ENCODE peak calls at places on chromosomes 12 and 14, in ten cellular contexts. One of them, this sample, is unnamed.

GRCh38 chr12:11836282-11836963 is 186.9 kb downstream of the ETV6 start:
- DNase-seq in NCI-H446: no peak
- DNase-seq in hippocampal formation: peak
- DNase-seq in NCI-H187: peak
- DNase-seq in HTR-8/SVneo: no peak
- DNase-seq in fibroblast of lung: no peak
- DNase-seq in CD8-positive, alpha-beta memory T cell: no peak
- DNase-seq in Caco-2: no peak
- DNase-seq in brain microvascular endothelial cell: no peak
- DNase-seq in stimulated activated CD4-positive, alpha-beta T cell treated with anti-CD3 and anti-CD28 coated beads, Interleukin-1b, Interleukin-23, amount 100 ng/mL, for 4 hours: peak
- DNase-seq in this sample: peak

GRCh38 chr12:104886418-104887401 is 71.4 kb downstream of the SLC41A2 start:
- DNase-seq in Caco-2: no peak
- DNase-seq in NCI-H446: peak
- DNase-seq in NCI-H187: no peak
- DNase-seq in brain microvascular endothelial cell: peak
- DNase-seq in stimulated activated CD4-positive, alpha-beta T cell treated with anti-CD3 and anti-CD28 coated beads, Interleukin-1b, Interleukin-23, amount 100 ng/mL, for 4 hours: no peak
- DNase-seq in fibroblast of lung: peak
- DNase-seq in CD8-positive, alpha-beta memory T cell: no peak
- DNase-seq in hippocampal formation: no peak
- DNase-seq in HTR-8/SVneo: no peak
- DNase-seq in this sample: peak

GRCh38 chr12:131230340-131231099 is 276.8 kb downstream of the ADGRD1 start:
- DNase-seq in CD8-positive, alpha-beta memory T cell: no peak
- DNase-seq in hippocampal formation: no peak
- DNase-seq in stimulated activated CD4-positive, alpha-beta T cell treated with anti-CD3 and anti-CD28 coated beads, Interleukin-1b, Interleukin-23, amount 100 ng/mL, for 4 hours: no peak
- DNase-seq in Caco-2: no peak
- DNase-seq in brain microvascular endothelial cell: no peak
- DNase-seq in fibroblast of lung: no peak
- DNase-seq in NCI-H187: no peak
- DNase-seq in NCI-H446: no peak
- DNase-seq in HTR-8/SVneo: no peak
- DNase-seq in this sample: no peak

GRCh38 chr14:102373110-102373509 is 10.4 kb downstream of the TECPR2 start:
- DNase-seq in CD8-positive, alpha-beta memory T cell: no peak
- DNase-seq in fibroblast of lung: no peak
- DNase-seq in stimulated activated CD4-positive, alpha-beta T cell treated with anti-CD3 and anti-CD28 coated beads, Interleukin-1b, Interleukin-23, amount 100 ng/mL, for 4 hours: no peak
- DNase-seq in brain microvascular endothelial cell: no peak
- DNase-seq in hippocampal formation: no peak
- DNase-seq in HTR-8/SVneo: no peak
- DNase-seq in NCI-H446: no peak
- DNase-seq in Caco-2: no peak
- DNase-seq in NCI-H187: no peak
- DNase-seq in this sample: no peak

GRCh38 chr12:15629761-15630160 is 159.4 kb downstream of the EPS8 start:
- DNase-seq in Caco-2: no peak
- DNase-seq in hippocampal formation: no peak
- DNase-seq in brain microvascular endothelial cell: no peak
- DNase-seq in CD8-positive, alpha-beta memory T cell: no peak
- DNase-seq in NCI-H187: no peak
- DNase-seq in fibroblast of lung: peak
- DNase-seq in HTR-8/SVneo: no peak
- DNase-seq in stimulated activated CD4-positive, alpha-beta T cell treated with anti-CD3 and anti-CD28 coated beads, Interleukin-1b, Interleukin-23, amount 100 ng/mL, for 4 hours: no peak
- DNase-seq in NCI-H446: no peak
- DNase-seq in this sample: peak

GRCh38 chr12:28550757-28551381 is 360.6 kb downstream of the CCDC91 start:
- DNase-seq in stimulated activated CD4-positive, alpha-beta T cell treated with anti-CD3 and anti-CD28 coated beads, Interleukin-1b, Interleukin-23, amount 100 ng/mL, for 4 hours: no peak
- DNase-seq in CD8-positive, alpha-beta memory T cell: no peak
- DNase-seq in Caco-2: no peak
- DNase-seq in brain microvascular endothelial cell: peak
- DNase-seq in hippocampal formation: no peak
- DNase-seq in HTR-8/SVneo: no peak
- DNase-seq in fibroblast of lung: peak
- DNase-seq in NCI-H446: no peak
- DNase-seq in NCI-H187: no peak
- DNase-seq in this sample: peak

GRCh38 chr12:109725321-109726105 is 11.9 kb downstream of the FAM222A start:
- DNase-seq in NCI-H446: no peak
- DNase-seq in brain microvascular endothelial cell: no peak
- DNase-seq in hippocampal formation: peak
- DNase-seq in CD8-positive, alpha-beta memory T cell: peak
- DNase-seq in Caco-2: no peak
- DNase-seq in NCI-H187: no peak
- DNase-seq in stimulated activated CD4-positive, alpha-beta T cell treated with anti-CD3 and anti-CD28 coated beads, Interleukin-1b, Interleukin-23, amount 100 ng/mL, for 4 hours: no peak
- DNase-seq in fibroblast of lung: no peak
- DNase-seq in HTR-8/SVneo: no peak
- DNase-seq in this sample: no peak

GRCh38 chr12:103382736-103383346 is 112.9 kb downstream of the C12orf42 start:
- DNase-seq in stimulated activated CD4-positive, alpha-beta T cell treated with anti-CD3 and anti-CD28 coated beads, Interleukin-1b, Interleukin-23, amount 100 ng/mL, for 4 hours: no peak
- DNase-seq in fibroblast of lung: no peak
- DNase-seq in brain microvascular endothelial cell: no peak
- DNase-seq in CD8-positive, alpha-beta memory T cell: no peak
- DNase-seq in NCI-H187: no peak
- DNase-seq in hippocampal formation: no peak
- DNase-seq in NCI-H446: no peak
- DNase-seq in HTR-8/SVneo: no peak
- DNase-seq in Caco-2: no peak
- DNase-seq in this sample: no peak

This sample was measured in mesenchymal stem cell.